ENCODE peak calls at places on chromosomes 7 and 10, in four cellular contexts. One of them, this sample, is unnamed.

GRCh38 chr10:29604291-29604825 is 30.4 kb downstream of the SVIL start:
- DNase-seq in GM12878: no peak
- DNase-seq in K562: no peak
- DNase-seq in H1: no peak
- DNase-seq in this sample: no peak

GRCh38 chr7:21690717-21691116 is 147.9 kb downstream of the DNAH11 start:
- DNase-seq in GM12878: no peak
- DNase-seq in H1: no peak
- DNase-seq in K562: no peak
- DNase-seq in this sample: no peak

GRCh38 chr10:6579904-6580278 is at the start of gene PRKCQ:
- DNase-seq in K562: no peak
- DNase-seq in GM12878: no peak
- DNase-seq in H1: no peak
- DNase-seq in this sample: no peak

GRCh38 chr10:79241990-79242619 is 105.2 kb upstream of the PPIF start:
- DNase-seq in K562: no peak
- DNase-seq in GM12878: no peak
- DNase-seq in H1: no peak
- DNase-seq in this sample: no peak

GRCh38 chr10:44946201-44946600 is 13.4 kb upstream of the RASSF4 start:
- DNase-seq in GM12878: no peak
- DNase-seq in K562: no peak
- DNase-seq in H1: no peak
- DNase-seq in this sample: no peak

GRCh38 chr7:24609059-24609458 is 35.8 kb downstream of the PALS2 start:
- DNase-seq in K562: no peak
- DNase-seq in H1: no peak
- DNase-seq in GM12878: no peak
- DNase-seq in this sample: no peak

GRCh38 chr10:15333909-15334649 is 37.0 kb downstream of the FAM171A1 start:
- DNase-seq in H1: no peak
- DNase-seq in K562: no peak
- DNase-seq in GM12878: no peak
- DNase-seq in this sample: peak; percentile 96

GRCh38 chr7:1590887-1591286 is 21.1 kb upstream of the PSMG3 start:
- DNase-seq in H1: no peak
- DNase-seq in GM12878: no peak
- DNase-seq in K562: no peak
- DNase-seq in this sample: no peak

GRCh38 chr7:30931927-30932540 is 20.4 kb downstream of the AQP1 start:
- DNase-seq in GM12878: no peak
- DNase-seq in H1: no peak
- DNase-seq in K562: no peak
- DNase-seq in this sample: no peak

GRCh38 chr7:38858281-38858884 is 50.6 kb downstream of the VPS41 start:
- DNase-seq in H1: no peak
- DNase-seq in GM12878: no peak
- DNase-seq in K562: no peak
- DNase-seq in this sample: no peak

GRCh38 chr7:5679741-5680473 is 101.6 kb downstream of the RNF216 start:
- DNase-seq in H1: no peak
- DNase-seq in GM12878: no peak
- DNase-seq in K562: no peak
- DNase-seq in this sample: no peak

GRCh38 chr10:88826390-88826789 is 23.9 kb downstream of the LIPM start:
- DNase-seq in K562: no peak
- DNase-seq in GM12878: no peak
- DNase-seq in H1: no peak
- DNase-seq in this sample: no peak

GRCh38 chr7:21542891-21543527 is at the start of gene DNAH11:
- DNase-seq in GM12878: no peak
- DNase-seq in H1: peak; percentile 33
- DNase-seq in K562: peak; percentile 38
- DNase-seq in this sample: no peak

GRCh38 chr7:45663965-45664623 is 89.9 kb downstream of the ADCY1 start:
- DNase-seq in K562: no peak
- DNase-seq in H1: no peak
- DNase-seq in GM12878: no peak
- DNase-seq in this sample: no peak

GRCh38 chr10:47452495-47453434 is 31.1 kb downstream of the ANXA8 start:
- DNase-seq in H1: no peak
- DNase-seq in K562: no peak
- DNase-seq in GM12878: no peak
- DNase-seq in this sample: no peak

GRCh38 chr7:94012748-94013147 is 8.6 kb upstream of the BET1 start:
- DNase-seq in K562: no peak
- DNase-seq in H1: no peak
- DNase-seq in GM12878: no peak
- DNase-seq in this sample: no peak

GRCh38 chr10:132684164-132684891 is 101.6 kb downstream of the NKX6-2 start:
- DNase-seq in K562: peak; percentile 23
- DNase-seq in GM12878: peak; percentile 30
- DNase-seq in H1: no peak
- DNase-seq in this sample: no peak

GRCh38 chr7:87001214-87001613 is 58.2 kb downstream of the ELAPOR2 start:
- DNase-seq in K562: no peak
- DNase-seq in H1: no peak
- DNase-seq in GM12878: no peak
- DNase-seq in this sample: no peak

GRCh38 chr7:29346574-29346973 is 152.0 kb downstream of the CHN2 start:
- DNase-seq in K562: no peak
- DNase-seq in GM12878: no peak
- DNase-seq in H1: no peak
- DNase-seq in this sample: no peak

GRCh38 chr7:42745357-42746022 is 166.4 kb downstream of the C7orf25 start:
- DNase-seq in GM12878: no peak
- DNase-seq in H1: no peak
- DNase-seq in K562: peak; percentile 60
- DNase-seq in this sample: peak; percentile 1

GRCh38 chr7:98467570-98468312 is 66.9 kb upstream of the BAIAP2L1 start:
- DNase-seq in H1: no peak
- DNase-seq in K562: peak; percentile 26
- DNase-seq in GM12878: no peak
- DNase-seq in this sample: no peak

GRCh38 chr10:132611986-132612385 is 74.4 kb downstream of the INPP5A start:
- DNase-seq in GM12878: no peak
- DNase-seq in K562: no peak
- DNase-seq in H1: no peak
- DNase-seq in this sample: no peak

GRCh38 chr10:4199196-4199595 is 414.2 kb upstream of the KLF6 start:
- DNase-seq in K562: no peak
- DNase-seq in GM12878: no peak
- DNase-seq in H1: no peak
- DNase-seq in this sample: no peak

GRCh38 chr10:69774596-69774995 is 27.1 kb upstream of the COL13A1 start:
- DNase-seq in H1: no peak
- DNase-seq in K562: no peak
- DNase-seq in GM12878: no peak
- DNase-seq in this sample: no peak

GRCh38 chr10:69768386-69768785 is 33.3 kb upstream of the COL13A1 start:
- DNase-seq in H1: no peak
- DNase-seq in GM12878: no peak
- DNase-seq in K562: no peak
- DNase-seq in this sample: no peak

GRCh38 chr10:69766161-69766910 is 35.4 kb upstream of the COL13A1 start:
- DNase-seq in GM12878: no peak
- DNase-seq in K562: no peak
- DNase-seq in H1: no peak
- DNase-seq in this sample: no peak

GRCh38 chr10:69772933-69773704 is 28.6 kb upstream of the COL13A1 start:
- DNase-seq in K562: no peak
- DNase-seq in GM12878: no peak
- DNase-seq in H1: no peak
- DNase-seq in this sample: no peak

DNA sequence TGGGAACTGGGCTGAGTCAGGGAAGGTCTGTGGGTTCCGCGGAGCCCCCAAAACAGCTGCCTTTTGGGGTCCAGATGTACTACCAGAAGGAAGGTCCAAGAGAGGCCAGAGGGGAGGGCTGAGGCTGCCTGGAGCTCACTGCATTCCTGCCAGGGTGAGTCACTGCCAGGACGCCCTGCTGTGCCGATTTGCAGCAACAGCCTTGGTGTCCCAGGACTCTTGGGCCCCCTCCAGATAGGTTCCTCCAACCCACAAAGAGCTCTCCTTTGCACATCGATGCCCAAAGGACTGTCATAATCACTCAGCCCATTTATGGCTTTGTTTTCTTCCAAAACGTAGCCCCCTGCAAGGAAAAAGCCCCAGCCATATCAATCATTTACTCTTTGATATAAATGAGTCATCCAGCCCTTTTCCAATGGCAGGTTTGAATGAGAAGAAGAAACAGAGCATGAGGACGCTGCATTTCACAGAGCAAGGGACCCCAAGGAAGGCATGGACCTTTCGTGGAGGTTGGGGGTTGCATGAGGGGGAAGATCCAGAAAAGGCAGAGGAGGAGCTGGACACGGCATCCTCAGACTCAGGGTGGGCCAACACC is 32.2 kb upstream of the COL13A1 start:
- DNase-seq in GM12878: no peak
- DNase-seq in K562: no peak
- DNase-seq in H1: peak; percentile 34
- DNase-seq in this sample: no peak
- TF ChIP-seq GABPA in GM12878: no peak
- TF ChIP-seq GABPA in K562: no peak
- TF ChIP-seq GABPA in H1: no peak
- TF ChIP-seq GABPA in this sample: no peak

GRCh38 chr7:108313086-108313485 is 143.2 kb downstream of the NRCAM start:
- DNase-seq in GM12878: no peak
- DNase-seq in H1: no peak
- DNase-seq in K562: no peak
- DNase-seq in this sample: no peak

GRCh38 chr7:108308913-108309312 is 147.3 kb downstream of the NRCAM start:
- DNase-seq in K562: no peak
- DNase-seq in GM12878: no peak
- DNase-seq in H1: no peak
- DNase-seq in this sample: no peak

GRCh38 chr7:108314049-108314448 is 142.2 kb downstream of the NRCAM start:
- DNase-seq in H1: no peak
- DNase-seq in GM12878: no peak
- DNase-seq in K562: no peak
- DNase-seq in this sample: no peak

GRCh38 chr7:108310351-108310750 is 145.9 kb downstream of the NRCAM start:
- DNase-seq in H1: no peak
- DNase-seq in K562: no peak
- DNase-seq in GM12878: no peak
- DNase-seq in this sample: no peak

DNA sequence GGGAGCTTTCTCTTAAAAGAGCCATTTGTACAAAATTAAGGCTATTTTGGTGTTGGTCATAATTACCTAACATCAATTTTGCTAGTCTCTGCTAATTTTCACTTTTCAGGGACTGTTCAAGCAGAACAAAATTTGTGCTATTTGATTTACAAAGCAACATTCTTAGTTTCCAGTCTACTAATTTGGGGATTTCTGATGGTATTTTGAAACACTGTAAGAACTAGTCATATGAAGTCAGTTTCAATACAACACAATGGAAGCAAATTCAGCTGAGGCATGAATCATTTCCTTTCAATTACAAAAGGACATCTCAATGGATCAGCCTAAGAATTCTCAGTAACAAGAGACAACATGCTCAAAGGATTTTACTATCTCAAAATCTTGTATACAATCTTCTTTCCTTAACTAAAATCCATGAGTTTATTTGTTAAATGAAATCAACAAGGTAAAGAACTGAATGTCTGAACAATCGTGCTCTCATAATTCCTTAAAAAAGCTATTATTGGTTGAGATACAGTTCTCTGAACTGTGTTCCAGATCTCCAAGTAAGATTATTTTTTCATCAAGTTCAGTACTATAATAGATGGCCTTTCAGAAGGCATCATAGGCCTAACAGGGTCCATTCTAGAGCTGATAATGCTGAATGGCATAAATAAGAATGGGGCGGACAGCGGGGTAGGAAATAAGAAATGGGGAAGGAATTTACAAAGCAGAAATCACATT is 144.6 kb downstream of the NRCAM start:
- DNase-seq in GM12878: peak; percentile 57
- DNase-seq in K562: no peak
- DNase-seq in H1: no peak
- DNase-seq in this sample: no peak
- TF ChIP-seq CBX5 in GM12878: no peak
- TF ChIP-seq CBX5 in K562: no peak
- TF ChIP-seq CBX5 in H1: no peak
- TF ChIP-seq CBX5 in this sample: no peak

DNA sequence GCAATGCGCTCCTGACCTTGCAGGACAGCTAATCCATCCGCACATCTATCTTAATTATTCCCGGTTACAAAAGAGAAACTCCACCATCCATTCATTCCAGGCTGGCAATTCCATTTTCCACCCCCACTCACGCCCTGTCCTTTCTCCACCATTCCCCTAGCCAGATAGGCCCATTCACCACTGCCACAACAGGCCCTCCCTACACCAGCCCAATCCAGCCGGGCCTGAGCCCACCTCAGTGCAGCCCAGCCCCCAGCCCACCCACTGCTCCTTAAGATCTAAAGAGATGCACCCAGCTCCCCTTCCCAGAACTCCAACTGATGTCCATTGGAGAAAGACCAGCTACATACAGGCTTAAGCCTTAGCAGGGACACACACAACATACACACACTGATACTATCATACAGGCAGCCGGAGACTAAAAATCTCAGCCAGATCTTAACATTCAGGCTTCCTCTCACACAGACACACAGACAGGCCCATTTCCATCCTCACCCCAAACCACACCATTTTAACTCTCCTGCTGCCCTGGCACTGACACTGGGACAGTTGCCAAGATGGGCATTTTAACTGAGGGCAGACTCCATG is 38.0 kb upstream of the PAX2 start:
- DNase-seq in H1: no peak
- DNase-seq in GM12878: no peak
- DNase-seq in K562: no peak
- DNase-seq in this sample: no peak
- H3K4me2 ChIP-seq in H1: no peak overlapping the region
- H3K4me2 ChIP-seq in GM12878: no peak overlapping the region
- H3K4me2 ChIP-seq in K562: no peak overlapping the region
- H3K4me2 ChIP-seq in this sample: no peak overlapping the region

DNA sequence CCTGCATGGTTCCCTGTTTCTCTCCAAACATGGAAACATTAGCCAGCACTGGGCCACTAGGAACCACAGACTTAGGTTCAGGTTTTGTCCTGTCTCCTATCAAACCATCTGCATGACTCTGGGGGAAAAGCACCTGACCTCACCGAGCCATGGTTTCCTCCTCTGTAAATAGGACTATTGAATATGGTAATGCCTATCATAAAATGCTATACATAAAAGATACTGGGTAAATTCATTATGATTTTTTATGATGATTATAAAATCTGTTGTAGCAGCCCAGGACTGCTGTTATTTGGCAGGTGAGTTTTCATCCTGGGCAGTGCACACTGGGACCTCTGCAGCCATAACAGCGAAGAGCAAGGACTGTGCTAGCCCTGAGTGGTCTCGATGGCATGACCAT is 131.8 kb downstream of the SH3PXD2A start:
- DNase-seq in H1: no peak
- DNase-seq in GM12878: no peak
- DNase-seq in K562: no peak
- DNase-seq in this sample: no peak
- TF ChIP-seq GABPA in H1: no peak
- TF ChIP-seq GABPA in GM12878: no peak
- TF ChIP-seq GABPA in K562: no peak
- TF ChIP-seq GABPA in this sample: no peak

GRCh38 chr10:34323197-34323596 is 491.9 kb downstream of the PARD3 start:
- DNase-seq in K562: no peak
- DNase-seq in GM12878: no peak
- DNase-seq in H1: no peak
- DNase-seq in this sample: no peak

GRCh38 chr10:34327184-34327583 is 487.9 kb downstream of the PARD3 start:
- DNase-seq in K562: no peak
- DNase-seq in H1: no peak
- DNase-seq in GM12878: no peak
- DNase-seq in this sample: no peak
- TF ChIP-seq CBX5 in K562: no peak
- TF ChIP-seq CBX5 in H1: no peak
- TF ChIP-seq CBX5 in GM12878: no peak
- TF ChIP-seq CBX5 in this sample: no peak